ENCODE peak calls at places on chromosomes 16 and 17, in eight cellular contexts. One of them, this sample, is unnamed.

GRCh38 chr17:72139213-72139612 is 18.4 kb downstream of the SOX9 start:
- DNase-seq in lower leg skin: no peak
- DNase-seq in Peyer's patch: no peak
- DNase-seq in NB4: no peak
- DNase-seq in fibroblast of the aortic adventitia: no peak
- DNase-seq in AG04450: no peak
- DNase-seq in endothelial cell: no peak
- DNase-seq in progenitor cell of endocrine pancreas: no peak
- DNase-seq in this sample: peak

GRCh38 chr17:77314601-77315000 is 173.8 kb downstream of the SEC14L1 start:
- DNase-seq in Peyer's patch: peak
- DNase-seq in fibroblast of the aortic adventitia: no peak
- DNase-seq in NB4: no peak
- DNase-seq in endothelial cell: no peak
- DNase-seq in progenitor cell of endocrine pancreas: no peak
- DNase-seq in lower leg skin: peak
- DNase-seq in AG04450: no peak
- DNase-seq in this sample: no peak

GRCh38 chr16:88844412-88845118 is 12.2 kb downstream of the GALNS start:
- DNase-seq in progenitor cell of endocrine pancreas: no peak
- DNase-seq in NB4: peak
- DNase-seq in AG04450: no peak
- DNase-seq in lower leg skin: no peak
- DNase-seq in Peyer's patch: no peak
- DNase-seq in fibroblast of the aortic adventitia: no peak
- DNase-seq in endothelial cell: no peak
- DNase-seq in this sample: no peak

GRCh38 chr16:20001856-20002707 is 71.6 kb downstream of the GPR139 start:
- DNase-seq in Peyer's patch: peak
- DNase-seq in fibroblast of the aortic adventitia: no peak
- DNase-seq in NB4: no peak
- DNase-seq in endothelial cell: no peak
- DNase-seq in AG04450: no peak
- DNase-seq in progenitor cell of endocrine pancreas: no peak
- DNase-seq in lower leg skin: no peak
- DNase-seq in this sample: no peak

GRCh38 chr16:63422633-63423032 is 1386.4 kb upstream of the CDH8 start:
- DNase-seq in NB4: no peak
- DNase-seq in progenitor cell of endocrine pancreas: no peak
- DNase-seq in fibroblast of the aortic adventitia: no peak
- DNase-seq in lower leg skin: no peak
- DNase-seq in Peyer's patch: no peak
- DNase-seq in endothelial cell: no peak
- DNase-seq in AG04450: no peak
- DNase-seq in this sample: no peak

GRCh38 chr17:79413591-79413990 is 197.3 kb downstream of the RBFOX3 start:
- DNase-seq in Peyer's patch: no peak
- DNase-seq in endothelial cell: no peak
- DNase-seq in AG04450: no peak
- DNase-seq in progenitor cell of endocrine pancreas: no peak
- DNase-seq in fibroblast of the aortic adventitia: no peak
- DNase-seq in NB4: no peak
- DNase-seq in lower leg skin: no peak
- DNase-seq in this sample: no peak

GRCh38 chr16:66481081-66481942 is 54.2 kb downstream of the BEAN1 start:
- DNase-seq in lower leg skin: peak
- DNase-seq in endothelial cell: no peak
- DNase-seq in fibroblast of the aortic adventitia: no peak
- DNase-seq in progenitor cell of endocrine pancreas: no peak
- DNase-seq in Peyer's patch: peak
- DNase-seq in AG04450: no peak
- DNase-seq in NB4: no peak
- DNase-seq in this sample: no peak

GRCh38 chr16:12539185-12539929 is 264.3 kb downstream of the CPPED1 start:
- DNase-seq in NB4: peak
- DNase-seq in progenitor cell of endocrine pancreas: no peak
- DNase-seq in AG04450: no peak
- DNase-seq in Peyer's patch: no peak
- DNase-seq in lower leg skin: no peak
- DNase-seq in fibroblast of the aortic adventitia: peak
- DNase-seq in endothelial cell: no peak
- DNase-seq in this sample: peak

GRCh38 chr16:87424260-87424659 is 32.1 kb downstream of the MAP1LC3B start:
- DNase-seq in Peyer's patch: no peak
- DNase-seq in endothelial cell: no peak
- DNase-seq in lower leg skin: no peak
- DNase-seq in AG04450: no peak
- DNase-seq in NB4: no peak
- DNase-seq in progenitor cell of endocrine pancreas: no peak
- DNase-seq in fibroblast of the aortic adventitia: no peak
- DNase-seq in this sample: no peak

GRCh38 chr17:30780343-30780742 is 44.1 kb downstream of the CRLF3 start:
- DNase-seq in fibroblast of the aortic adventitia: no peak
- DNase-seq in AG04450: no peak
- DNase-seq in lower leg skin: peak
- DNase-seq in Peyer's patch: no peak
- DNase-seq in progenitor cell of endocrine pancreas: no peak
- DNase-seq in endothelial cell: no peak
- DNase-seq in NB4: no peak
- DNase-seq in this sample: no peak

GRCh38 chr17:72714357-72714966 is 378.0 kb downstream of the SLC39A11 start:
- DNase-seq in endothelial cell: no peak
- DNase-seq in AG04450: no peak
- DNase-seq in progenitor cell of endocrine pancreas: no peak
- DNase-seq in lower leg skin: no peak
- DNase-seq in fibroblast of the aortic adventitia: no peak
- DNase-seq in NB4: peak
- DNase-seq in Peyer's patch: no peak
- DNase-seq in this sample: no peak

GRCh38 chr17:16272111-16272510 is 55.1 kb downstream of the PIGL start:
- DNase-seq in NB4: no peak
- DNase-seq in AG04450: no peak
- DNase-seq in progenitor cell of endocrine pancreas: no peak
- DNase-seq in endothelial cell: no peak
- DNase-seq in lower leg skin: no peak
- DNase-seq in Peyer's patch: no peak
- DNase-seq in fibroblast of the aortic adventitia: no peak
- DNase-seq in this sample: no peak

GRCh38 chr17:39618252-39618913 is 8.4 kb upstream of the PPP1R1B start:
- DNase-seq in endothelial cell: no peak
- DNase-seq in Peyer's patch: no peak
- DNase-seq in NB4: peak
- DNase-seq in lower leg skin: peak
- DNase-seq in progenitor cell of endocrine pancreas: no peak
- DNase-seq in fibroblast of the aortic adventitia: peak
- DNase-seq in AG04450: no peak
- DNase-seq in this sample: no peak

GRCh38 chr16:57884655-57885133 is 82.4 kb upstream of the KIFC3 start:
- DNase-seq in Peyer's patch: no peak
- DNase-seq in endothelial cell: no peak
- DNase-seq in progenitor cell of endocrine pancreas: no peak
- DNase-seq in fibroblast of the aortic adventitia: no peak
- DNase-seq in lower leg skin: no peak
- DNase-seq in NB4: no peak
- DNase-seq in AG04450: no peak
- DNase-seq in this sample: no peak

GRCh38 chr17:59754547-59754946 is 47.1 kb downstream of the VMP1 start:
- DNase-seq in fibroblast of the aortic adventitia: peak
- DNase-seq in NB4: peak
- DNase-seq in Peyer's patch: no peak
- DNase-seq in endothelial cell: no peak
- DNase-seq in AG04450: peak
- DNase-seq in lower leg skin: no peak
- DNase-seq in progenitor cell of endocrine pancreas: no peak
- DNase-seq in this sample: peak

GRCh38 chr17:1562178-1562643 is 381 bp downstream of the PITPNA start:
- DNase-seq in endothelial cell: no peak
- DNase-seq in AG04450: no peak
- DNase-seq in fibroblast of the aortic adventitia: no peak
- DNase-seq in lower leg skin: peak
- DNase-seq in NB4: no peak
- DNase-seq in Peyer's patch: peak
- DNase-seq in progenitor cell of endocrine pancreas: peak
- DNase-seq in this sample: no peak

GRCh38 chr17:385195-385835 is 32.7 kb upstream of the RPH3AL start:
- DNase-seq in NB4: no peak
- DNase-seq in AG04450: no peak
- DNase-seq in fibroblast of the aortic adventitia: no peak
- DNase-seq in endothelial cell: peak
- DNase-seq in lower leg skin: peak
- DNase-seq in Peyer's patch: peak
- DNase-seq in progenitor cell of endocrine pancreas: peak
- DNase-seq in this sample: no peak

GRCh38 chr17:388087-388486 is 35.5 kb upstream of the RPH3AL start:
- DNase-seq in endothelial cell: no peak
- DNase-seq in AG04450: no peak
- DNase-seq in fibroblast of the aortic adventitia: no peak
- DNase-seq in NB4: no peak
- DNase-seq in lower leg skin: no peak
- DNase-seq in Peyer's patch: no peak
- DNase-seq in progenitor cell of endocrine pancreas: no peak
- DNase-seq in this sample: no peak

GRCh38 chr17:384622-385194 is 32.1 kb upstream of the RPH3AL start:
- DNase-seq in Peyer's patch: no peak
- DNase-seq in lower leg skin: no peak
- DNase-seq in progenitor cell of endocrine pancreas: no peak
- DNase-seq in NB4: no peak
- DNase-seq in AG04450: no peak
- DNase-seq in endothelial cell: no peak
- DNase-seq in fibroblast of the aortic adventitia: no peak
- DNase-seq in this sample: no peak

GRCh38 chr17:385836-386144 is 33.2 kb upstream of the RPH3AL start:
- DNase-seq in progenitor cell of endocrine pancreas: no peak
- DNase-seq in NB4: no peak
- DNase-seq in Peyer's patch: no peak
- DNase-seq in lower leg skin: no peak
- DNase-seq in endothelial cell: no peak
- DNase-seq in fibroblast of the aortic adventitia: no peak
- DNase-seq in AG04450: no peak
- DNase-seq in this sample: no peak

DNA sequence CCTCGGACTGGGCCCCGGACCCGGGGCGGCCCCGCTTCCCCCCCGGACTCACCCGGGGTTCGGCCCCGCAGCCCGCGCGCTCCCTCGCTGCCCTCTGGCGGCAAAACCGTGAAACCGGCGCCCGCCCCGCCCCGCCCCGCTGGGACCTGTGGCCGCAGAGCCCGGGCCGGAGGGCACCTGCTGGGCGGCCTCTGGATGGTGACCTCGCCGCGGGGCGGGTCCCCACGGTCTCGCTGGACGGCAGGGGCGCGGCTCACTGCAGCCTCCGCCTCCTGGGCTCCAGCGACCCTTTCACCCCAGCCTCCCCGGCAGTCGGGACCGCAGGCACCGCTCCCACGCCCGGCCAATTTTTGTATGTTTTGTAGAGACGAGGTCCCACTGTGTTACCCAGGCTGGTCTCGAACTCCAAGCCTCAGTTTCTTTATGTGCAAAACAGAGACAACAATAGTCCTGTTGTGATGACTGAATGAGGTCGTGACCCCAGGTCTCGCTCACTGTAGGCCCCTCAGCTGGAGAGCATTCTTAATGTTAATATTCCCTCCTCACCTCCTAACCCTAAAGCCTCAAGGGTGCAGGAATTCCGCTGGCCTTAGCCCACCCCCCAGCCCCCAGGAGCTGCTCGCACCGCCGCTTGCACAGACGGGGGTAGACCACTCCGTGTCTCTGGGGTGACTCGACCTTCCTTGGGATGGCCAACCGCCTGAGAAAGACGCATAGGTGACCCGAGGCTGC is 33.7 kb upstream of the RPH3AL start:
- DNase-seq in lower leg skin: peak
- DNase-seq in AG04450: no peak
- DNase-seq in NB4: peak
- DNase-seq in Peyer's patch: peak
- DNase-seq in progenitor cell of endocrine pancreas: peak
- DNase-seq in fibroblast of the aortic adventitia: no peak
- DNase-seq in endothelial cell: peak
- DNase-seq in this sample: no peak
- TF ChIP-seq CTCF in lower leg skin: no peak
- TF ChIP-seq CTCF in AG04450: peak
- TF ChIP-seq CTCF in NB4: peak
- TF ChIP-seq CTCF in Peyer's patch: peak
- TF ChIP-seq CTCF in progenitor cell of endocrine pancreas: peak
- TF ChIP-seq CTCF in fibroblast of the aortic adventitia: peak
- TF ChIP-seq CTCF in endothelial cell: peak
- TF ChIP-seq CTCF in this sample: peak

GRCh38 chr17:69723741-69724140 is 309.2 kb downstream of the MAP2K6 start:
- DNase-seq in progenitor cell of endocrine pancreas: no peak
- DNase-seq in NB4: no peak
- DNase-seq in AG04450: no peak
- DNase-seq in Peyer's patch: no peak
- DNase-seq in fibroblast of the aortic adventitia: no peak
- DNase-seq in lower leg skin: no peak
- DNase-seq in endothelial cell: no peak
- DNase-seq in this sample: peak
- TF ChIP-seq CTCF in progenitor cell of endocrine pancreas: no peak
- TF ChIP-seq CTCF in NB4: no peak
- TF ChIP-seq CTCF in AG04450: peak
- TF ChIP-seq CTCF in Peyer's patch: no peak
- TF ChIP-seq CTCF in fibroblast of the aortic adventitia: peak
- TF ChIP-seq CTCF in lower leg skin: no peak
- TF ChIP-seq CTCF in endothelial cell: no peak
- TF ChIP-seq CTCF in this sample: peak

GRCh38 chr17:17784599-17785264 is 52.1 kb downstream of the SREBF1 start:
- DNase-seq in AG04450: no peak
- DNase-seq in progenitor cell of endocrine pancreas: no peak
- DNase-seq in NB4: peak
- DNase-seq in Peyer's patch: no peak
- DNase-seq in fibroblast of the aortic adventitia: no peak
- DNase-seq in endothelial cell: no peak
- DNase-seq in lower leg skin: no peak
- DNase-seq in this sample: no peak
- TF ChIP-seq CTCF in AG04450: peak
- TF ChIP-seq CTCF in progenitor cell of endocrine pancreas: peak
- TF ChIP-seq CTCF in NB4: peak
- TF ChIP-seq CTCF in Peyer's patch: no peak
- TF ChIP-seq CTCF in fibroblast of the aortic adventitia: peak
- TF ChIP-seq CTCF in endothelial cell: no peak
- TF ChIP-seq CTCF in lower leg skin: no peak
- TF ChIP-seq CTCF in this sample: peak

DNA sequence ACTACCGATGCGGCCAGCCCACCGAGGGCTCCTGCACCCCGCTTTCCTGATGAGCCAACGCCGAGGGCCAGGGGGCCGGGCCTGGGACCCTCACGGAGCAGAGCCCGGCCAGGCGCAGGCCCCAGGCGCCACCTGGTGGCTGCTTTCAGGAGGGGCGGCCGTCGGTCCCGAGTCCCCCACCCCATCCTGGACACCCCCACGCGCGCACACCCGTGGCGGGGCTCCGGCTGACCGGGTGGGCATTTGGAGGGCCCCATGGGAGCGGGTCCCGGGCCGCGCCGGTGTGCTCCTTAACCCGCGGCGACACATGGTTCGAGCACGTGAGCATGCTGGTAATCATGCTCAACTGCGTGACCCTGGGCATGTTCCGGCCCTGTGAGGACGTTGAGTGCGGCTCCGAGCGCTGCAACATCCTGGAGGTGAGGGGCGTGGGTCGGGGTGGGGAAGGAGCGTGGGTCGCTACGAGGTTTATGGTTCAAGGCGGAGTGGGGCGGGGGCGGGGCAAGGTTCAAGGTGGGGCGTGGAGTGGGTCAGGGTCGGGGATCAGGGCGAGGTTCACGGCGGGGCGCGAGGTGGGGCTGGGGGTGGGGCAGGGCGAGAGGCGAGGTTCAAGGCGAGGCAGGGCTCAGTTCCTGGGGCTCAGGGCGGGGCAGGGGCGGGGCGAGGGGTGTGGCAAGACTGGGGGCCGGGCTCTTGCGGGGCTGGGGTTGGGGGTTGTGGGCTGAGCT is 30.2 kb downstream of the TPSG1 start:
- DNase-seq in NB4: no peak
- DNase-seq in fibroblast of the aortic adventitia: no peak
- DNase-seq in lower leg skin: no peak
- DNase-seq in AG04450: no peak
- DNase-seq in endothelial cell: peak
- DNase-seq in Peyer's patch: no peak
- DNase-seq in progenitor cell of endocrine pancreas: peak
- DNase-seq in this sample: no peak
- TF ChIP-seq CTCF in NB4: peak
- TF ChIP-seq CTCF in fibroblast of the aortic adventitia: peak
- TF ChIP-seq CTCF in lower leg skin: no peak
- TF ChIP-seq CTCF in AG04450: peak
- TF ChIP-seq CTCF in endothelial cell: peak
- TF ChIP-seq CTCF in Peyer's patch: peak
- TF ChIP-seq CTCF in progenitor cell of endocrine pancreas: peak
- TF ChIP-seq CTCF in this sample: peak